ENCODE peak calls at places on chromosomes 13 and 19, in nine cellular contexts. W, H, V, G, E, L, O, X and Y are unnamed samples.

GRCh38 chr13:21420706-21421105 is 38.4 kb downstream of the ZDHHC20 start:
- DNase-seq in W (no peak), H (no peak), V (no peak), G (no peak), E (peak), L (no peak), O (no peak), X (no peak), Y (no peak)

GRCh38 chr19:31316201-31316951 is 32.9 kb downstream of the TSHZ3 start:
- DNase-seq in W (peak), H (peak), V (peak), G (no peak), E (no peak), L (no peak), O (peak), X (no peak), Y (no peak)

GRCh38 chr19:52896431-52897148 is 845 bp downstream of the ZNF320 start:
- DNase-seq in W (peak), H (peak), V (peak), G (peak), E (peak), L (no peak), O (peak), X (no peak), Y (no peak)

GRCh38 chr19:4512070-4512469 is 6.2 kb downstream of the PLIN4 start:
- DNase-seq in W (no peak), H (no peak), V (no peak), G (no peak), E (no peak), L (no peak), O (no peak), X (no peak), Y (no peak)

GRCh38 chr13:97600438-97601080 is 166.6 kb downstream of the RAP2A start:
- DNase-seq in W (no peak), H (no peak), V (no peak), G (no peak), E (peak), L (no peak), O (no peak), X (no peak), Y (no peak)

GRCh38 chr13:51058461-51059167 is 52.5 kb downstream of the C13orf42 start:
- DNase-seq in W (no peak), H (peak), V (no peak), G (no peak), E (no peak), L (no peak), O (no peak), X (no peak), Y (no peak)

GRCh38 chr13:93270769-93271753 is 44.5 kb downstream of the GPC6 start:
- DNase-seq in W (no peak), H (no peak), V (no peak), G (no peak), E (no peak), L (no peak), O (no peak), X (no peak), Y (no peak)

GRCh38 chr13:77555246-77555645 is 19.7 kb downstream of the SCEL start:
- DNase-seq in W (peak), H (no peak), V (no peak), G (no peak), E (no peak), L (no peak), O (no peak), X (no peak), Y (no peak)

GRCh38 chr19:7801020-7801570 is 28.9 kb upstream of the EVI5L start:
- DNase-seq in W (no peak), H (no peak), V (no peak), G (no peak), E (no peak), L (no peak), O (no peak), X (no peak), Y (no peak)

GRCh38 chr13:93338906-93339305 is 112.3 kb downstream of the GPC6 start:
- DNase-seq in W (no peak), H (no peak), V (no peak), G (no peak), E (peak), L (no peak), O (no peak), X (no peak), Y (no peak)

GRCh38 chr19:58560007-58560887 is 1.8 kb upstream of the UBE2M start:
- DNase-seq in W (no peak), H (no peak), V (peak), G (peak), E (no peak), L (peak), O (no peak), X (no peak), Y (no peak)

GRCh38 chr13:26132756-26133155 is 80.9 kb upstream of the SHISA2 start:
- DNase-seq in W (no peak), H (peak), V (no peak), G (no peak), E (peak), L (no peak), O (no peak), X (no peak), Y (no peak)

GRCh38 chr19:14015454-14016035 is 9.4 kb upstream of the RFX1 start:
- DNase-seq in W (no peak), H (no peak), V (no peak), G (no peak), E (no peak), L (no peak), O (no peak), X (peak), Y (peak)

GRCh38 chr13:26707122-26708006 is 53.2 kb downstream of the GPR12 start:
- DNase-seq in W (no peak), H (peak), V (peak), G (no peak), E (peak), L (no peak), O (no peak), X (peak), Y (no peak)

GRCh38 chr19:41030651-41031050 is 39.6 kb downstream of the CYP2B6 start:
- DNase-seq in W (no peak), H (peak), V (peak), G (peak), E (no peak), L (peak), O (no peak), X (no peak), Y (no peak)
- TF ChIP-seq CTCF in W (no peak), H (peak), V (no peak), G (no peak), E (no peak), L (no peak), O (no peak), X (no peak), Y (no peak)

GRCh38 chr13:73222627-73223026 is 163.8 kb downstream of the KLF5 start:
- DNase-seq in W (no peak), H (no peak), V (no peak), G (no peak), E (no peak), L (no peak), O (no peak), X (no peak), Y (no peak)

GRCh38 chr13:73228546-73228945 is 169.7 kb downstream of the KLF5 start:
- DNase-seq in W (no peak), H (no peak), V (no peak), G (no peak), E (peak), L (no peak), O (no peak), X (peak), Y (no peak)

GRCh38 chr13:73224708-73225107 is 165.9 kb downstream of the KLF5 start:
- DNase-seq in W (no peak), H (no peak), V (no peak), G (no peak), E (peak), L (no peak), O (no peak), X (no peak), Y (no peak)

GRCh38 chr13:73223372-73223781 is 164.6 kb downstream of the KLF5 start:
- DNase-seq in W (no peak), H (no peak), V (no peak), G (no peak), E (peak), L (no peak), O (no peak), X (peak), Y (peak)

GRCh38 chr13:73225983-73226382 is 167.2 kb downstream of the KLF5 start:
- DNase-seq in W (no peak), H (no peak), V (no peak), G (no peak), E (no peak), L (no peak), O (no peak), X (no peak), Y (no peak)
- H3K4me3 ChIP-seq in W (no peak), H (no peak), V (no peak), G (no peak), E (no peak), L (no peak), O (no peak), X (no peak), Y (no peak)

DNA sequence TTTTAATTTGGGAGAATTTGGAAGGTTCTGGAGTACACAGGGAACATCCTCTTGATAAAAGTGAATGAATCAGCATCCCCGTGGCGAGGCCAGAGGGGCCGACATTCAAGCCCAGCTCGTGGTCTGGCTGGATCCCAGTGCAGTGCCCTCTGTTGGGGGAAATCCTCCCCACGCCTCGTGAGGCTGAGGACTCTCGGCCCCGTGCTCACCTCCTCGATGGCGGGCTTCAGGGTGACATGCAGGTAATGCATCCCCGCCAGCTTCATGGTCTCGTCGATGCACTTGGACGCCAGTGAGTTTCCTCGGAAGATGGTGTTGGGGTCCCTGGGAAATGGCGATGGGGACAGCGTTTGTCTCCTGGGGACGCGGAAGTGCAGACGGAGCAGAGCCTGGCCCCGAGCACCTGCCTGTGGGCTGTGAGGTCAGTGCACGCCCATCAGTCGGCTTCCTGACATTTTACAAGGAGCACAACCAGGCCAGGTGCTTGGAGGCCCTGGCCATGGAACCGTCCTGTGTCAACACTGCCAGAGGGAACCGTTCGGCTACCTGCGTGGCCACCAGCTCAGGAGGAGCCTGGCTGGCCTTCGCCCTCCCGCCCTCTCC is 43.3 kb upstream of the C13orf46 start:
- DNase-seq in W (no peak), H (peak), V (no peak), G (no peak), E (peak), L (no peak), O (peak), X (no peak), Y (no peak)
- TF ChIP-seq CTCF in W (no peak), H (peak), V (no peak), G (no peak), E (peak), L (no peak), O (no peak), X (no peak), Y (peak)

GRCh38 chr19:18160792-18161690 is 8.1 kb downstream of the PIK3R2 start:
- DNase-seq in W (peak), H (peak), V (peak), G (peak), E (peak), L (peak), O (peak), X (peak), Y (no peak)

GRCh38 chr19:18161691-18162039 is 8.7 kb downstream of the PIK3R2 start:
- DNase-seq in W (no peak), H (no peak), V (no peak), G (peak), E (no peak), L (no peak), O (no peak), X (no peak), Y (no peak)

GRCh38 chr19:18159810-18160209 is 6.8 kb downstream of the PIK3R2 start:
- DNase-seq in W (no peak), H (no peak), V (no peak), G (no peak), E (no peak), L (no peak), O (no peak), X (no peak), Y (no peak)

GRCh38 chr19:18158471-18158870 is 5.5 kb downstream of the PIK3R2 start:
- DNase-seq in W (no peak), H (no peak), V (no peak), G (no peak), E (no peak), L (no peak), O (no peak), X (no peak), Y (no peak)

GRCh38 chr19:18160441-18160791 is 7.5 kb downstream of the PIK3R2 start:
- DNase-seq in W (no peak), H (no peak), V (no peak), G (no peak), E (no peak), L (no peak), O (no peak), X (no peak), Y (no peak)
- H3K4me3 ChIP-seq in W (no peak), H (no peak), V (no peak), G (no peak), E (no peak), L (no peak), O (peak), X (peak), Y (peak)

GRCh38 chr19:50964266-50964665 is 5.1 kb downstream of the KLK6 start:
- DNase-seq in W (no peak), H (no peak), V (no peak), G (no peak), E (no peak), L (no peak), O (no peak), X (no peak), Y (no peak)

GRCh38 chr19:50969413-50969760 is at the start of gene KLK6:
- DNase-seq in W (no peak), H (no peak), V (no peak), G (no peak), E (peak), L (no peak), O (no peak), X (no peak), Y (no peak)

GRCh38 chr19:50968709-50969412 is 530 bp downstream of the KLK6 start:
- DNase-seq in W (no peak), H (no peak), V (no peak), G (no peak), E (peak), L (no peak), O (no peak), X (no peak), Y (no peak)

GRCh38 chr19:50963381-50963780 is 6.0 kb downstream of the KLK6 start:
- DNase-seq in W (no peak), H (no peak), V (no peak), G (no peak), E (no peak), L (no peak), O (no peak), X (no peak), Y (no peak)

GRCh38 chr19:50967924-50968708 is 1.3 kb downstream of the KLK6 start:
- DNase-seq in W (no peak), H (peak), V (no peak), G (no peak), E (peak), L (no peak), O (no peak), X (no peak), Y (no peak)
- TF ChIP-seq CTCF in W (no peak), H (no peak), V (no peak), G (no peak), E (no peak), L (no peak), O (no peak), X (no peak), Y (no peak)

DNA sequence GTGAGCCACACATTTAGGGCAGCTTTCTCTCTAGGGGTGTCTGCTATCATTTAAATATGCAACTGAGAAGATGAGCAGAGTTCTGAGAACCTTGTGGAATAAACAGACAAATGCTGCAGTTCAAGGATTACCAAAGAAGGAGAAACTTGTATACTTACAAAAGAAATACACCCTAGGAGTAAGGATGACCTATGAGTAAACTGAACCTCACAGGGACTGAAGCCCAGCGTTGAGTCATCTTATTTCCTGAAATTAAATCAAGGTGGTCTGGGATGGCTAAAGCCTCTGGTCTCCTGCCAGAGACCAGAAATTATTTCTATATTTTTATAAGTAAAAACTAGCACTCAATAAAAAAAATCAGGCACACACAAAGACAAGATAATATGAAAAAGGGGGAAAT is 40.1 kb downstream of the FAM216B start:
- DNase-seq in W (no peak), H (no peak), V (no peak), G (no peak), E (peak), L (no peak), O (no peak), X (no peak), Y (no peak)
- H3K4me3 ChIP-seq in W (no peak), H (no peak), V (no peak), G (no peak), E (no peak), L (no peak), O (no peak), X (no peak), Y (no peak)